ENCODE peak calls at places on chromosomes 11 and 22, in four cellular contexts. Z is HepG2, I is K562, R is GM12878. Q is an unnamed sample. For H3K36me3, the result is how much of the 10 kb centered on the place peaks cover.

GRCh38 chr11:47004595-47005033 is 68.1 kb downstream of the CSTPP1 start:
- DNase-seq in Z (peak), I (peak), R (no peak), Q (no peak)

GRCh38 chr11:62345862-62346261 is 8.6 kb downstream of the ASRGL1 start:
- DNase-seq in Z (no peak), I (no peak), R (no peak), Q (no peak)

GRCh38 chr22:42305967-42306366 is 35.5 kb upstream of the TCF20 start:
- DNase-seq in Z (no peak), I (no peak), R (no peak), Q (no peak)

GRCh38 chr11:3106736-3107524 is 49.7 kb upstream of the CARS1 start:
- DNase-seq in Z (no peak), I (no peak), R (no peak), Q (peak)

GRCh38 chr11:68579455-68579854 is 104.9 kb upstream of the GAL start:
- DNase-seq in Z (no peak), I (no peak), R (no peak), Q (no peak)

GRCh38 chr22:17243524-17243923 is 24.3 kb upstream of the ADA2 start:
- DNase-seq in Z (no peak), I (no peak), R (peak), Q (no peak)

GRCh38 chr11:63610604-63611394 is 3.4 kb downstream of the PLAAT3 start:
- DNase-seq in Z (no peak), I (no peak), R (no peak), Q (peak)

GRCh38 chr11:17138562-17138961 is 61.1 kb upstream of the RPS13 start:
- DNase-seq in Z (no peak), I (no peak), R (no peak), Q (no peak)

GRCh38 chr22:22156716-22157499 is 87.7 kb upstream of the VPREB1 start:
- DNase-seq in Z (peak), I (peak), R (peak), Q (peak)

GRCh38 chr11:20112291-20113146 is 47.8 kb downstream of the DBX1 start:
- DNase-seq in Z (no peak), I (peak), R (no peak), Q (no peak)

GRCh38 chr22:23831781-23832180 is 7.0 kb downstream of the DERL3 start:
- DNase-seq in Z (no peak), I (no peak), R (no peak), Q (no peak)

GRCh38 chr22:23832226-23833016 is 6.4 kb downstream of the DERL3 start:
- DNase-seq in Z (no peak), I (no peak), R (no peak), Q (no peak)

GRCh38 chr22:23833911-23834317 is 4.9 kb downstream of the DERL3 start:
- DNase-seq in Z (no peak), I (no peak), R (no peak), Q (no peak)

GRCh38 chr22:23834406-23834805 is 4.4 kb downstream of the DERL3 start:
- DNase-seq in Z (no peak), I (no peak), R (no peak), Q (no peak)

DNA sequence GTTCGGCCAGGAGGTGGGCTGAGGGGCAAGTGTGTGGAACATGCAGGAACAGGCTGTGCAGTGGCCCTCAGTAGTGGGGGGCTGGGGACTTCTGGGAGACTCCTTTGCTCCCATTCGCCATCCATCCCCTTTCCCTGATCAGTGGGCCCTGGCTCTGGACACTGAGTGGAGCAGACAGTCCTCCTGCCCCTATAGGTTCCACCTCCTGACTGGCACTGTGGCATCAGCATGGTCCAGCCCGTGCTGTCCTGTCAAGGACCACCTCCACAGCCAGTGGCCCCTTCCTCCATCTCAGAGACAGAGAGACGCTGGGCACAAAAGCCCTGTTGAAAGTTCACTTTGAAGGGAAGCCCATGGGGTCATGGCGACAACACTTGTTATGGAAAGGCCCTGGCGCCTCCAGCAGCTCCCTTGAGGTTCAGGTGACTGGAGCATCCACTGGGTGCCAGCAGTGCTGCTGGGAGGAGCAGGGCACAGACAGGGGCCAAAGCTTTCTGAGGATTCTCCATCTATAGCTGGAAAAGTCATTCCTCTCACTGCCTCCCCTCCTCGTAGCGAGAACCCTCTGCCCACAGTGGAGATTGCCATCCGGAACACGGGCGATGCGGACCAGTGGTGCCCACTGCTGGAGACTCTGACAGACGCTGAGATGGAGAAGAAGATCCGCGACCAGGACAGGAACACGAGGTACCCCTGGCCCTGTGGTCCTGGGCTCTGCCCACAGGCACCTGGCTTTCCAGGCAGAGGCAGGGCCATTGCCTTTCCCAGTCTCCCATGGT is 5.6 kb downstream of the DERL3 start:
- DNase-seq in Z (no peak), I (no peak), R (no peak), Q (no peak)
- H3K36me3 ChIP-seq in Z (under half), I (half or more), R (under half), Q (under half)

DNA sequence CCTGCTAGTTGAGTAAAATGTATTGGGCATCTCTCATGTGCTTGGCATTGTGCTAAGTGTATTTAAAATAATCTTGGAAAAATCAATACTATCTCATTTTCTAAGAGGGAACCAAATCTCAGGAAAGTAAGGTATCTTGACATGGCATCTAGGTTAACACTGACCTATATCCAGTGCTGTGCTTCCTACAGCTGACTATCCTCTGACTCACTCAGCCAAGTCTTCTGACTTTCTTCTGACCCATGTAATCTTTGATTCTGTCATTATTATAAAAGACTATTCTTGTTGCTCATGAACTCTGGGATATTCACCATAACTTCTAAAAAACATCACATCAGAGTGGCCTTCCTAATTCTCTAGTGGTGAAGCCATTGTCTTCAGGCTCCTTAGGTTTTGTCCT is 304.1 kb upstream of the TENM4 start:
- DNase-seq in Z (no peak), I (no peak), R (no peak), Q (no peak)
- TF ChIP-seq HDAC2 in Z (no peak), I (no peak), R (no peak), Q (no peak)

DNA sequence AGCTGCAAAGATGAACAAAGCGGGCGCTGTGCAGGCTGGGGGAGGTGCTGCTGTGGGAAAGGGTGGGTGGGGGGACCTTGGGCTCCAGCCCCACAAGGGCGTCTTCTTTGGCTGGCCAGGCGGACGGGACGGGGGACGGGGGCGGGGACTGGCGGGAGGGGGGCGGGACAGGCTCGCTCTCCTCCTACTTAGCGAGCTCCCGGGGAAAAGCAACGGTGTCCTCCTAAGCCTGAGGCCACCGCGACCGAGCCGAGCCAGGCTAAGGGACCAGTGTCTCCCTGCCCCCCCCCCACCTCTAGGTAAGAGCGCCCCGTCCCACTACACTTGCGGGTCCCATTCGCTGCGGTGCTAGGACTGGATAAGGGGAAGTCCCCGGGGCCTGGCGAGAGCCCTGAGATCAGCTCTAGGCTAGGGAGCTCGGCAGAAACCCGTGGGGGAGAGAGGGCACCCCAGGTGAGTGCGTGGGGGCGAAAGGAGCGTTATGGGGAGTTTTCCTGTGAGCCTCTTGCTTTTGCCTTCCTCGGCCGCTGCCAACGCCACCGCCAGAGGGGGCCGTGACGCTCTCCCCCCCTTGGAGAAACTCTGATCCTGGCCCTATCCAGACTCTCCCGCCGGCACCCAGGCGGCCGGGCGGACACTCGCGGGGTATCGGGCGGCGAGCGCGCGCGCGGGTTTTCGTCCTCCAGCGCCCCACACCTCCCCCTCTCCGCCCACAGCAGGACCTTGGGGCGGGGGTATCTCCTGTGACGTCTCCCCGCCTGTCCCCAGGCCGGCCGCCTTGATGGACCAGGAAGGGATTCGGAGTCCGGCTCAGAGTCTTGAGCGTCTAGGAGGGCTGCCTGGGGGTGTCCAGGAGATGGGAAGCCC is at the start of gene PHLDB1:
- DNase-seq in Z (peak), I (peak), R (no peak), Q (no peak)
- TF ChIP-seq JUND in Z (no peak), I (peak), R (no peak), Q (no peak)

GRCh38 chr11:67434395-67434881 is 3.0 kb downstream of the PTPRCAP start:
- DNase-seq in Z (no peak), I (no peak), R (no peak), Q (no peak)
- H3K36me3 ChIP-seq in Z (under half), I (half or more), R (under half), Q (under half)

GRCh38 chr22:50505776-50506610 is 1.5 kb downstream of the LMF2 start:
- DNase-seq in Z (no peak), I (no peak), R (no peak), Q (no peak)
- TF ChIP-seq HDAC2 in Z (no peak), I (no peak), R (no peak), Q (no peak)

GRCh38 chr11:96337541-96338530 is 5.2 kb downstream of the MAML2 start:
- DNase-seq in Z (no peak), I (peak), R (no peak), Q (no peak)
- TF ChIP-seq JUND in Z (no peak), I (peak), R (no peak), Q (no peak)

GRCh38 chr22:25875461-25875860 is 133.5 kb downstream of the MYO18B start:
- DNase-seq in Z (no peak), I (no peak), R (no peak), Q (no peak)
- H3K36me3 ChIP-seq in Z (under half), I (under half), R (under half), Q (under half)

DNA sequence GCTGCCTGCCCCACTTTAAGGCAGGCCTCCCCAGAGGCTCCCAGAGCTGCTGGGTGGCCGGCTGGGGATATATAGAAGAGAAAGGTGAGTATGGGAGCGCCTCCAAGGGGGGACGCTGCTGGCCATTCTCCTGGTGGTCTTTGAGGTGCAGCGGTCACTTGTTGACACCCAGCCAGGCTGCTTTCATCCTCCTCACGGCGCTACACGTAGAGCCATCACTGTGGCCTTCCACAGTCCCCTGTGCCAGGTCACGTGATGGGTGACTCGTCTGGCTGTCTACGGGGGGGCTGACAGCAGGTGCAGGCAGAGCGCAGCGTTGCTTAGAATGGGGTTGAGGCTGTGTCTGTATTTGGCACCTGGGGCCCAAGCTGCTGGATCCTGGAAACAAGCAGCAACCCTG is 1.9 kb downstream of the ACR start:
- DNase-seq in Z (no peak), I (no peak), R (no peak), Q (no peak)
- TF ChIP-seq HDAC2 in Z (no peak), I (no peak), R (no peak), Q (no peak)

GRCh38 chr11:12455938-12456337 is 78.6 kb downstream of the PARVA start:
- DNase-seq in Z (no peak), I (no peak), R (no peak), Q (no peak)
- TF ChIP-seq JUND in Z (no peak), I (no peak), R (no peak), Q (no peak)

Q was measured in H1.